ENCODE peak calls at places on chromosomes 4 and X, in six cellular contexts. U is endothelial cell, D is cardiac fibroblast, P is D721Med, E is sciatic nerve, L is left ventricle myocardium superior. K is an unnamed sample.

GRCh38 chrX:319579-320125 is 1.1 kb upstream of the GTPBP6 start:
- DNase-seq in E (peak; percentile 82), D (no peak), U (peak; percentile 18), P (no peak), L (peak; percentile 58), K (no peak)

GRCh38 chr4:7103031-7103598 is 35.3 kb upstream of the GRPEL1 start:
- DNase-seq in P (peak; percentile 74), D (peak; percentile 61), E (peak; percentile 93), U (peak; percentile 53), L (peak; percentile 96), K (peak; percentile 63)

GRCh38 chr4:118351851-118352827 is 664 bp downstream of the PRSS12 start:
- DNase-seq in D (no peak), L (peak; percentile 25), U (peak; percentile 40), P (no peak), E (peak; percentile 56), K (peak; percentile 12)

GRCh38 chr4:58760100-58760499 is 1649.9 kb upstream of the IGFBP7 start:
- DNase-seq in P (no peak), E (no peak), D (no peak), U (no peak), L (no peak), K (no peak)

GRCh38 chrX:150958177-150958576 is 25.0 kb upstream of the HMGB3 start:
- DNase-seq in L (no peak), P (no peak), D (no peak), E (no peak), U (no peak), K (no peak)

GRCh38 chr4:73843369-73843768 is 6.9 kb downstream of the CXCL6 start:
- DNase-seq in E (no peak), L (no peak), U (no peak), D (no peak), P (no peak), K (no peak)

GRCh38 chr4:98261291-98262271 is at the start of gene RAP1GDS1:
- DNase-seq in L (peak; percentile 54), U (no peak), P (no peak), E (peak; percentile 72), D (peak; percentile 74), K (peak; percentile 46)

GRCh38 chr4:158860856-158861255 is 92.0 kb downstream of the FNIP2 start:
- DNase-seq in P (no peak), L (no peak), U (no peak), E (no peak), D (no peak), K (no peak)

GRCh38 chr4:124810814-124811213 is 98.3 kb upstream of the ANKRD50 start:
- DNase-seq in P (no peak), D (peak; percentile 2), U (no peak), L (no peak), E (no peak), K (no peak)

GRCh38 chrX:38860106-38861013 is 59.1 kb downstream of the MID1IP1 start:
- DNase-seq in D (no peak), P (no peak), U (no peak), E (no peak), L (no peak), K (no peak)

GRCh38 chr4:1130318-1131186 is 17.2 kb upstream of the RNF212 start:
- DNase-seq in D (peak; percentile 88), U (peak; percentile 61), E (peak; percentile 86), L (peak; percentile 73), P (no peak), K (peak; percentile 82)

GRCh38 chr4:3385719-3386440 is 55.9 kb upstream of the HGFAC start:
- DNase-seq in D (no peak), L (no peak), E (no peak), P (no peak), U (no peak), K (no peak)

GRCh38 chr4:40587826-40588225 is 41.8 kb downstream of the RBM47 start:
- DNase-seq in U (no peak), L (no peak), D (peak; percentile 72), E (peak; percentile 15), P (no peak), K (no peak)

GRCh38 chr4:123848615-123849014 is 452.0 kb downstream of the SPRY1 start:
- DNase-seq in P (no peak), L (no peak), D (peak; percentile 64), E (no peak), U (no peak), K (no peak)

GRCh38 chr4:42566835-42567234 is 90.1 kb downstream of the ATP8A1 start:
- DNase-seq in L (no peak), E (no peak), P (no peak), U (no peak), D (peak; percentile 14), K (no peak)

GRCh38 chr4:100811046-100811445 is 293.2 kb upstream of the EMCN start:
- DNase-seq in D (no peak), U (no peak), E (no peak), P (no peak), L (no peak), K (no peak)

GRCh38 chr4:139738846-139739613 is 73.4 kb downstream of the MGST2 start:
- DNase-seq in L (no peak), U (no peak), D (no peak), P (no peak), E (no peak), K (no peak)

GRCh38 chr4:55218041-55218440 is 92.6 kb upstream of the KDR start:
- DNase-seq in E (no peak), P (no peak), L (no peak), D (no peak), U (no peak), K (no peak)

GRCh38 chrX:54866606-54867005 is 54.0 kb upstream of the TRO start:
- DNase-seq in L (no peak), E (no peak), P (no peak), U (no peak), D (no peak), K (no peak)

GRCh38 chrX:71493111-71493613 is 39.7 kb upstream of the OGT start:
- DNase-seq in L (peak; percentile 22), P (no peak), E (peak; percentile 61), D (peak; percentile 38), U (no peak), K (no peak)

GRCh38 chr4:154560824-154561231 is 2.0 kb upstream of the FGB start:
- DNase-seq in D (peak; percentile 33), E (no peak), P (no peak), U (no peak), L (no peak), K (no peak)

GRCh38 chr4:8730159-8730558 is 137.6 kb downstream of the CPZ start:
- DNase-seq in D (no peak), E (no peak), U (no peak), L (no peak), P (no peak), K (no peak)

GRCh38 chr4:136078971-136079370 is 1453.3 kb downstream of the PCDH18 start:
- DNase-seq in U (no peak), D (peak; percentile 3), L (no peak), P (no peak), E (no peak), K (peak; percentile 42)

GRCh38 chr4:80202784-80203553 is 5.7 kb downstream of the PRDM8 start:
- DNase-seq in U (peak; percentile 44), D (peak; percentile 36), L (peak; percentile 63), P (no peak), E (no peak), K (no peak)

GRCh38 chrX:51420610-51421009 is 75.8 kb downstream of the NUDT11 start:
- DNase-seq in L (no peak), U (peak; percentile 35), D (peak; percentile 52), E (no peak), P (no peak), K (peak; percentile 34)

GRCh38 chrX:149837639-149838038 is 43.3 kb upstream of the MAGEA8 start:
- DNase-seq in D (no peak), U (no peak), P (no peak), L (no peak), E (no peak), K (no peak)

GRCh38 chrX:44431206-44431605 is 87.7 kb upstream of the EFHC2 start:
- DNase-seq in P (no peak), U (no peak), L (no peak), E (no peak), D (no peak), K (peak; percentile 6)